ENCODE peak calls at places on chromosomes 5 and 9, in nine cellular contexts. One of them, this sample, is unnamed.

GRCh38 chr5:179171251-179171815 is 111.2 kb downstream of the ZNF354C start:
- DNase-seq in adrenal gland: no peak
- DNase-seq in pancreas: peak
- DNase-seq in WTC11: no peak
- DNase-seq in Peyer's patch: no peak
- DNase-seq in A549: no peak
- DNase-seq in lung: no peak
- DNase-seq in kidney: peak
- DNase-seq in HL-60: no peak
- DNase-seq in this sample: peak

GRCh38 chr5:43225649-43226245 is 33.7 kb downstream of the NIM1K start:
- DNase-seq in lung: no peak
- DNase-seq in WTC11: no peak
- DNase-seq in pancreas: no peak
- DNase-seq in HL-60: no peak
- DNase-seq in adrenal gland: no peak
- DNase-seq in kidney: no peak
- DNase-seq in A549: no peak
- DNase-seq in Peyer's patch: no peak
- DNase-seq in this sample: no peak

GRCh38 chr9:6029581-6029980 is 14.2 kb upstream of the RANBP6 start:
- DNase-seq in lung: no peak
- DNase-seq in Peyer's patch: no peak
- DNase-seq in WTC11: no peak
- DNase-seq in adrenal gland: peak
- DNase-seq in HL-60: no peak
- DNase-seq in kidney: no peak
- DNase-seq in pancreas: no peak
- DNase-seq in A549: no peak
- DNase-seq in this sample: no peak

GRCh38 chr9:125190371-125190801 is 783 bp upstream of the PPP6C start:
- DNase-seq in Peyer's patch: no peak
- DNase-seq in WTC11: no peak
- DNase-seq in A549: no peak
- DNase-seq in lung: no peak
- DNase-seq in adrenal gland: no peak
- DNase-seq in kidney: no peak
- DNase-seq in HL-60: no peak
- DNase-seq in pancreas: no peak
- DNase-seq in this sample: no peak

GRCh38 chr9:73437758-73438157 is 286.1 kb downstream of the ANXA1 start:
- DNase-seq in pancreas: no peak
- DNase-seq in kidney: no peak
- DNase-seq in WTC11: no peak
- DNase-seq in HL-60: no peak
- DNase-seq in Peyer's patch: no peak
- DNase-seq in lung: no peak
- DNase-seq in A549: no peak
- DNase-seq in adrenal gland: no peak
- DNase-seq in this sample: no peak

GRCh38 chr5:147704544-147704943 is 78.0 kb downstream of the JAKMIP2 start:
- DNase-seq in lung: no peak
- DNase-seq in pancreas: no peak
- DNase-seq in WTC11: no peak
- DNase-seq in adrenal gland: no peak
- DNase-seq in HL-60: no peak
- DNase-seq in Peyer's patch: no peak
- DNase-seq in kidney: no peak
- DNase-seq in A549: no peak
- DNase-seq in this sample: no peak

GRCh38 chr9:95023217-95024003 is 294.1 kb downstream of the FANCC start:
- DNase-seq in HL-60: no peak
- DNase-seq in kidney: no peak
- DNase-seq in A549: peak
- DNase-seq in adrenal gland: peak
- DNase-seq in lung: no peak
- DNase-seq in WTC11: no peak
- DNase-seq in pancreas: peak
- DNase-seq in Peyer's patch: no peak
- DNase-seq in this sample: peak

GRCh38 chr5:74356009-74356695 is 284.4 kb downstream of the ENC1 start:
- DNase-seq in HL-60: no peak
- DNase-seq in pancreas: no peak
- DNase-seq in kidney: no peak
- DNase-seq in A549: no peak
- DNase-seq in adrenal gland: no peak
- DNase-seq in lung: no peak
- DNase-seq in WTC11: no peak
- DNase-seq in Peyer's patch: no peak
- DNase-seq in this sample: no peak

GRCh38 chr9:97425336-97425991 is 13.6 kb downstream of the TDRD7 start:
- DNase-seq in kidney: no peak
- DNase-seq in adrenal gland: no peak
- DNase-seq in A549: no peak
- DNase-seq in pancreas: no peak
- DNase-seq in WTC11: no peak
- DNase-seq in lung: no peak
- DNase-seq in HL-60: no peak
- DNase-seq in Peyer's patch: no peak
- DNase-seq in this sample: no peak

GRCh38 chr9:132811985-132812384 is 66.1 kb downstream of the AK8 start:
- DNase-seq in Peyer's patch: no peak
- DNase-seq in WTC11: no peak
- DNase-seq in HL-60: no peak
- DNase-seq in A549: no peak
- DNase-seq in pancreas: no peak
- DNase-seq in adrenal gland: no peak
- DNase-seq in lung: no peak
- DNase-seq in kidney: no peak
- DNase-seq in this sample: no peak

GRCh38 chr9:79170643-79171042 is 401.1 kb upstream of the TLE4 start:
- DNase-seq in kidney: no peak
- DNase-seq in WTC11: no peak
- DNase-seq in HL-60: no peak
- DNase-seq in adrenal gland: no peak
- DNase-seq in pancreas: no peak
- DNase-seq in lung: no peak
- DNase-seq in Peyer's patch: no peak
- DNase-seq in A549: no peak
- DNase-seq in this sample: no peak

GRCh38 chr9:79176298-79176697 is 395.5 kb upstream of the TLE4 start:
- DNase-seq in A549: no peak
- DNase-seq in kidney: no peak
- DNase-seq in lung: no peak
- DNase-seq in Peyer's patch: no peak
- DNase-seq in HL-60: no peak
- DNase-seq in WTC11: no peak
- DNase-seq in pancreas: no peak
- DNase-seq in adrenal gland: no peak
- DNase-seq in this sample: no peak

GRCh38 chr9:79173932-79174331 is 397.8 kb upstream of the TLE4 start:
- DNase-seq in Peyer's patch: no peak
- DNase-seq in pancreas: no peak
- DNase-seq in lung: no peak
- DNase-seq in kidney: no peak
- DNase-seq in HL-60: no peak
- DNase-seq in adrenal gland: no peak
- DNase-seq in WTC11: no peak
- DNase-seq in A549: no peak
- DNase-seq in this sample: no peak
- TF ChIP-seq CTCF in Peyer's patch: no peak
- TF ChIP-seq CTCF in pancreas: no peak
- TF ChIP-seq CTCF in lung: no peak
- TF ChIP-seq CTCF in kidney: no peak
- TF ChIP-seq CTCF in HL-60: no peak
- TF ChIP-seq CTCF in adrenal gland: no peak
- TF ChIP-seq CTCF in WTC11: no peak
- TF ChIP-seq CTCF in A549: no peak
- TF ChIP-seq CTCF in this sample: no peak

GRCh38 chr5:10161778-10162177 is 87.9 kb downstream of the ATPSCKMT start:
- DNase-seq in Peyer's patch: no peak
- DNase-seq in adrenal gland: no peak
- DNase-seq in WTC11: no peak
- DNase-seq in lung: no peak
- DNase-seq in pancreas: no peak
- DNase-seq in HL-60: no peak
- DNase-seq in A549: no peak
- DNase-seq in kidney: no peak
- DNase-seq in this sample: no peak
- TF ChIP-seq CTCF in Peyer's patch: no peak
- TF ChIP-seq CTCF in adrenal gland: no peak
- TF ChIP-seq CTCF in WTC11: no peak
- TF ChIP-seq CTCF in lung: no peak
- TF ChIP-seq CTCF in pancreas: no peak
- TF ChIP-seq CTCF in HL-60: no peak
- TF ChIP-seq CTCF in A549: no peak
- TF ChIP-seq CTCF in kidney: no peak
- TF ChIP-seq CTCF in this sample: no peak

DNA sequence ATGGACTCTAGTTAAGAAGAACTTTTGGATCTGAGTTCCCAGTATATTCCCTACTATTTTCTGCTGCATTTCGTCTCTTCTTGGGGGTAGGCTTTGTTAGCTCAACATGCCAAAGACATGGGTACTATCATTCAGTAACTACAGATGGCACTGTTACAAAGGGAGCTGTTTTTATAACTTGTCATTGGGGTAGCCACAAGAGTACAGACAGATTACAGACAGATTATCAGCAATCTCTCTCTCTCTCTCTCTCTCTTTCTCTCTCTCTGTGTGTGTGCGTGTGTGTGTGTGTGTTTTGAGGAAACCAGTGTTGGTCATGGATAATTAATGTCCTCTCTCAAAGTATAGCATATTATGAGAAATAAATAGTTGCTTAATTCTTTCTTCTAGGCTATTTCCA is 116.1 kb downstream of the WDR70 start:
- DNase-seq in Peyer's patch: no peak
- DNase-seq in adrenal gland: no peak
- DNase-seq in pancreas: no peak
- DNase-seq in WTC11: no peak
- DNase-seq in HL-60: no peak
- DNase-seq in A549: no peak
- DNase-seq in lung: no peak
- DNase-seq in kidney: no peak
- DNase-seq in this sample: no peak
- TF ChIP-seq CTCF in Peyer's patch: peak
- TF ChIP-seq CTCF in adrenal gland: no peak
- TF ChIP-seq CTCF in pancreas: no peak
- TF ChIP-seq CTCF in WTC11: no peak
- TF ChIP-seq CTCF in HL-60: no peak
- TF ChIP-seq CTCF in A549: peak
- TF ChIP-seq CTCF in lung: no peak
- TF ChIP-seq CTCF in kidney: no peak
- TF ChIP-seq CTCF in this sample: peak

DNA sequence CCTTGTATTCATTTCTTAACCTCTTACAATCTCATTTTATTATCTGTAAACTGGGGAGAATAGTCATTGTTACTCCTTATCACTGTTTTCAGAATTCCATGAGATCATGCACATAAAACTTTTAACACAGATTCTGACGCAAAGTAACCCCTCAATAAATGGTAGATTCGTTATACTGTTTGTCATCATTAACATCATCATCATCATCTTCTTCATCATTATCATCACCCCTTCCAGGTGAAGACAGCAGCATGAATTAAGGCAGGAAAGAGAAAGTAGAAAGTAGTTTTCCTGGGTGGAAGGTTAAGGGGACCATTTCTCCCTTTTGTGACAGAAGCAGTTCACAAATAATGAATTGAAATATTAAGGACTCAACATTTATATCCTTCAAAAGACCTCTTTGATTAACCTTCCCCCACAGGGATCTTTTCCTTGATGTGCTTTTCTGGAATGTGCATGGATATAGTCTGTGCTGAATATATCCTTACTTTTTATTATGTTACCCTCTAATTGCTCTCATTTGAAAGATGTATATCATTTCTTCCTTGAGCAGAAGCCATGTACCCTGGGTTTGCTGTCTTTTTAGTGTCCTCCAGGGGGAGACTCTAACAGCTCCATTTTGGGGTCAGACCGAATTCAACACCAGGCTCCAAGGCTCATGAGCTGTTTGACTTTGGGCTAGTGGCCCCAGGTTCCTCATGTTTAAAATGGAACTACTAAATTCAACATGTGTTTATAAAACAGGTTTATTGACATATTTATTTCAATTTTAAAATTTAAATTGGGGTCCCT is 1029.9 kb upstream of the WWC1 start:
- DNase-seq in WTC11: no peak
- DNase-seq in pancreas: no peak
- DNase-seq in HL-60: no peak
- DNase-seq in lung: no peak
- DNase-seq in kidney: no peak
- DNase-seq in A549: peak
- DNase-seq in Peyer's patch: no peak
- DNase-seq in adrenal gland: peak
- DNase-seq in this sample: peak
- TF ChIP-seq CTCF in WTC11: peak
- TF ChIP-seq CTCF in pancreas: no peak
- TF ChIP-seq CTCF in HL-60: no peak
- TF ChIP-seq CTCF in lung: no peak
- TF ChIP-seq CTCF in kidney: peak
- TF ChIP-seq CTCF in A549: peak
- TF ChIP-seq CTCF in Peyer's patch: peak
- TF ChIP-seq CTCF in adrenal gland: no peak
- TF ChIP-seq CTCF in this sample: peak

DNA sequence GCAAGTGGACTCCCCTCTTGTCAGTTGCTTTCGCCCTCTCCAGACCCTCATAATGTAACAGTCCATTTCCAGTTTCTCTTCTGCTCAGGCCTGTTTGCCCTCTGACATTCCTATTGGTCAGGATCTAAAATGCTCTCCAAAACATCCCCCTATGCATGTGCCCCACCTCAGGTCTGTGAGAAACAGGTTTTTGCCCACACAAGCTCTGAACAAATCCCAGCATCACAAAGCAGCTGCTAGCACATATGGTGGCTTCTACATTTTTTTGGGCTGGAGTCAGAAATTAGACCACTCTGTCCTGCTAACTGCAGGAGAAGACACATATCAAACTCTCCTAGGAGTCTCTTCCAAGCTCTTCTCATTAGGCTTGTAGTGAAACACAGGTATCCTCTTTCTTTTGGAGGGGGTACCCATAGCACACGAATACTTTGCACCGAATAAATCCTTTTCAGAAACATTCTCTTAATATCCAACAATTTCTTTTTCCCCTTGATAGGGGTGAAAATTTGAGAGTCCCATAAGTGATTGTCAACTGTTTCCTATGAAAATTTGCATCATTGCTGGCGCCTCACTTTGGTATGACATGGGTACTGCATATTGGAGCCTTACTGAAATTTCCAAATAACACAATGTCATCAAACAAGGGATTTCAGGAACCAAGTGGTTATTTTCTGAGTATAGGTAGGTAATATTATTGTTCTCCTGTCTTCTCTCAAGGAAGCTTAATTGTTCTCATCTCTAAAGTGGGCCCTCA is 19.3 kb upstream of the HSPA9 start:
- DNase-seq in lung: no peak
- DNase-seq in HL-60: no peak
- DNase-seq in kidney: no peak
- DNase-seq in A549: no peak
- DNase-seq in Peyer's patch: no peak
- DNase-seq in pancreas: no peak
- DNase-seq in WTC11: no peak
- DNase-seq in adrenal gland: no peak
- DNase-seq in this sample: no peak
- TF ChIP-seq CTCF in lung: no peak
- TF ChIP-seq CTCF in HL-60: no peak
- TF ChIP-seq CTCF in kidney: no peak
- TF ChIP-seq CTCF in A549: peak
- TF ChIP-seq CTCF in Peyer's patch: peak
- TF ChIP-seq CTCF in pancreas: no peak
- TF ChIP-seq CTCF in WTC11: no peak
- TF ChIP-seq CTCF in adrenal gland: no peak
- TF ChIP-seq CTCF in this sample: peak

This sample was measured in BE2C.